ENCODE peak calls at places on chromosomes 2 and 18, in six cellular contexts. One of them, this sample, is unnamed.

GRCh38 chr2:200865736-200865995 is 1.2 kb upstream of the CLK1 start:
- DNase-seq in neural crest cell: no peak
- DNase-seq in GM23338: no peak
- DNase-seq in uterus: no peak
- DNase-seq in stomach: no peak
- DNase-seq in gastrocnemius medialis: no peak
- DNase-seq in this sample: no peak

GRCh38 chr18:55435592-55435991 is 152.4 kb downstream of the TCF4 start:
- DNase-seq in uterus: no peak
- DNase-seq in GM23338: no peak
- DNase-seq in stomach: no peak
- DNase-seq in neural crest cell: no peak
- DNase-seq in gastrocnemius medialis: no peak
- DNase-seq in this sample: no peak

GRCh38 chr2:213995400-213996105 is 415.3 kb upstream of the VWC2L start:
- DNase-seq in uterus: no peak
- DNase-seq in stomach: no peak
- DNase-seq in gastrocnemius medialis: no peak
- DNase-seq in GM23338: no peak
- DNase-seq in neural crest cell: no peak
- DNase-seq in this sample: peak

GRCh38 chr2:128554151-128554769 is 235.6 kb upstream of the HS6ST1 start:
- DNase-seq in gastrocnemius medialis: no peak
- DNase-seq in stomach: no peak
- DNase-seq in GM23338: no peak
- DNase-seq in uterus: no peak
- DNase-seq in neural crest cell: no peak
- DNase-seq in this sample: no peak

GRCh38 chr2:241577413-241578122 is 19.0 kb downstream of the BOK start:
- DNase-seq in neural crest cell: no peak
- DNase-seq in gastrocnemius medialis: no peak
- DNase-seq in stomach: no peak
- DNase-seq in GM23338: no peak
- DNase-seq in uterus: peak
- DNase-seq in this sample: no peak

GRCh38 chr18:23763343-23763742 is 74.1 kb downstream of the LAMA3 start:
- DNase-seq in neural crest cell: no peak
- DNase-seq in gastrocnemius medialis: no peak
- DNase-seq in stomach: no peak
- DNase-seq in GM23338: no peak
- DNase-seq in uterus: no peak
- DNase-seq in this sample: no peak

GRCh38 chr2:201070966-201071304 is 536 bp downstream of the HYCC2 start:
- DNase-seq in uterus: no peak
- DNase-seq in stomach: no peak
- DNase-seq in neural crest cell: no peak
- DNase-seq in GM23338: no peak
- DNase-seq in gastrocnemius medialis: no peak
- DNase-seq in this sample: no peak

GRCh38 chr2:161956751-161957150 is 117.3 kb downstream of the DPP4 start:
- DNase-seq in stomach: no peak
- DNase-seq in uterus: no peak
- DNase-seq in GM23338: no peak
- DNase-seq in neural crest cell: no peak
- DNase-seq in gastrocnemius medialis: no peak
- DNase-seq in this sample: no peak

GRCh38 chr2:205610437-205610836 is 71.9 kb upstream of the NRP2 start:
- DNase-seq in gastrocnemius medialis: no peak
- DNase-seq in GM23338: no peak
- DNase-seq in uterus: no peak
- DNase-seq in neural crest cell: no peak
- DNase-seq in stomach: no peak
- DNase-seq in this sample: peak

GRCh38 chr2:164920430-164920829 is 34.9 kb downstream of the SLC38A11 start:
- DNase-seq in gastrocnemius medialis: no peak
- DNase-seq in GM23338: no peak
- DNase-seq in stomach: no peak
- DNase-seq in neural crest cell: no peak
- DNase-seq in uterus: no peak
- DNase-seq in this sample: peak

GRCh38 chr2:241268716-241269445 is 46.6 kb downstream of the HDLBP start:
- DNase-seq in neural crest cell: no peak
- DNase-seq in uterus: no peak
- DNase-seq in gastrocnemius medialis: no peak
- DNase-seq in stomach: no peak
- DNase-seq in GM23338: no peak
- DNase-seq in this sample: peak

GRCh38 chr2:79832540-79833234 is 319.8 kb downstream of the CTNNA2 start:
- DNase-seq in GM23338: peak
- DNase-seq in gastrocnemius medialis: no peak
- DNase-seq in neural crest cell: no peak
- DNase-seq in uterus: no peak
- DNase-seq in stomach: no peak
- DNase-seq in this sample: no peak

GRCh38 chr2:232876978-232877441 is 6.9 kb downstream of the SNORC start:
- DNase-seq in GM23338: no peak
- DNase-seq in neural crest cell: no peak
- DNase-seq in gastrocnemius medialis: no peak
- DNase-seq in uterus: no peak
- DNase-seq in stomach: no peak
- DNase-seq in this sample: no peak

GRCh38 chr2:22883054-22883453 is 501.9 kb upstream of the KLHL29 start:
- DNase-seq in gastrocnemius medialis: no peak
- DNase-seq in GM23338: no peak
- DNase-seq in stomach: no peak
- DNase-seq in uterus: no peak
- DNase-seq in neural crest cell: no peak
- DNase-seq in this sample: no peak

GRCh38 chr2:72994991-72995380 is 76.5 kb downstream of the SFXN5 start:
- DNase-seq in gastrocnemius medialis: no peak
- DNase-seq in stomach: no peak
- DNase-seq in GM23338: no peak
- DNase-seq in uterus: no peak
- DNase-seq in neural crest cell: no peak
- DNase-seq in this sample: no peak

GRCh38 chr18:48806551-48807261 is 144.1 kb downstream of the SMAD7 start:
- DNase-seq in stomach: peak
- DNase-seq in GM23338: peak
- DNase-seq in neural crest cell: no peak
- DNase-seq in gastrocnemius medialis: no peak
- DNase-seq in uterus: peak
- DNase-seq in this sample: no peak

GRCh38 chr2:69509011-69509749 is 71.9 kb upstream of the NFU1 start:
- DNase-seq in neural crest cell: no peak
- DNase-seq in GM23338: no peak
- DNase-seq in uterus: no peak
- DNase-seq in gastrocnemius medialis: no peak
- DNase-seq in stomach: no peak
- DNase-seq in this sample: no peak

GRCh38 chr2:99424391-99424790 is 65.4 kb downstream of the REV1 start:
- DNase-seq in uterus: no peak
- DNase-seq in gastrocnemius medialis: no peak
- DNase-seq in GM23338: no peak
- DNase-seq in neural crest cell: no peak
- DNase-seq in stomach: no peak
- DNase-seq in this sample: no peak

GRCh38 chr2:120735750-120736170 is at the start of gene GLI2:
- DNase-seq in neural crest cell: peak
- DNase-seq in stomach: peak
- DNase-seq in gastrocnemius medialis: peak
- DNase-seq in GM23338: peak
- DNase-seq in uterus: peak
- DNase-seq in this sample: peak

GRCh38 chr2:212607080-212607479 is 68.5 kb upstream of the ERBB4 start:
- DNase-seq in uterus: no peak
- DNase-seq in neural crest cell: no peak
- DNase-seq in stomach: no peak
- DNase-seq in GM23338: no peak
- DNase-seq in gastrocnemius medialis: no peak
- DNase-seq in this sample: no peak

GRCh38 chr2:186653511-186653910 is 40.3 kb upstream of the FAM171B start:
- DNase-seq in gastrocnemius medialis: no peak
- DNase-seq in stomach: no peak
- DNase-seq in uterus: no peak
- DNase-seq in neural crest cell: no peak
- DNase-seq in GM23338: no peak
- DNase-seq in this sample: no peak

GRCh38 chr2:127563458-127564428 is 28.3 kb downstream of the MYO7B start:
- DNase-seq in stomach: no peak
- DNase-seq in gastrocnemius medialis: no peak
- DNase-seq in GM23338: no peak
- DNase-seq in neural crest cell: no peak
- DNase-seq in uterus: no peak
- DNase-seq in this sample: no peak

GRCh38 chr18:10936211-10937053 is 212.9 kb downstream of the PIEZO2 start:
- DNase-seq in stomach: no peak
- DNase-seq in uterus: no peak
- DNase-seq in gastrocnemius medialis: no peak
- DNase-seq in GM23338: no peak
- DNase-seq in neural crest cell: no peak
- DNase-seq in this sample: no peak

GRCh38 chr2:85930129-85931124 is 41.6 kb upstream of the ST3GAL5 start:
- DNase-seq in uterus: no peak
- DNase-seq in neural crest cell: no peak
- DNase-seq in GM23338: no peak
- DNase-seq in stomach: no peak
- DNase-seq in gastrocnemius medialis: no peak
- DNase-seq in this sample: no peak

GRCh38 chr2:43106767-43107527 is 119.5 kb downstream of the ZFP36L2 start:
- DNase-seq in stomach: no peak
- DNase-seq in GM23338: no peak
- DNase-seq in neural crest cell: peak
- DNase-seq in uterus: no peak
- DNase-seq in gastrocnemius medialis: no peak
- DNase-seq in this sample: no peak

GRCh38 chr2:168438553-168438952 is 17.5 kb upstream of the CERS6 start:
- DNase-seq in neural crest cell: no peak
- DNase-seq in stomach: no peak
- DNase-seq in gastrocnemius medialis: no peak
- DNase-seq in GM23338: no peak
- DNase-seq in uterus: no peak
- DNase-seq in this sample: no peak

GRCh38 chr2:186841940-186842339 is 7.0 kb downstream of the ZSWIM2 start:
- DNase-seq in uterus: no peak
- DNase-seq in neural crest cell: no peak
- DNase-seq in gastrocnemius medialis: no peak
- DNase-seq in stomach: no peak
- DNase-seq in GM23338: no peak
- DNase-seq in this sample: peak

GRCh38 chr2:86234573-86235131 is 35.4 kb downstream of the MRPL35 start:
- DNase-seq in gastrocnemius medialis: no peak
- DNase-seq in stomach: no peak
- DNase-seq in neural crest cell: no peak
- DNase-seq in uterus: no peak
- DNase-seq in GM23338: no peak
- DNase-seq in this sample: no peak

GRCh38 chr2:11248-11941 is 34.9 kb downstream of the FAM110C start:
- DNase-seq in GM23338: peak
- DNase-seq in uterus: peak
- DNase-seq in gastrocnemius medialis: no peak
- DNase-seq in neural crest cell: peak
- DNase-seq in stomach: peak
- DNase-seq in this sample: peak

GRCh38 chr2:37198681-37199065 is 2.4 kb downstream of the CEBPZOS start:
- DNase-seq in GM23338: no peak
- DNase-seq in neural crest cell: no peak
- DNase-seq in gastrocnemius medialis: no peak
- DNase-seq in stomach: no peak
- DNase-seq in uterus: no peak
- DNase-seq in this sample: no peak
- TF ChIP-seq CTCF in GM23338: no peak
- TF ChIP-seq CTCF in neural crest cell: no peak
- TF ChIP-seq CTCF in gastrocnemius medialis: no peak
- TF ChIP-seq CTCF in stomach: no peak
- TF ChIP-seq CTCF in uterus: no peak
- TF ChIP-seq CTCF in this sample: no peak

GRCh38 chr2:199471443-199472057 is 13.8 kb upstream of the SATB2 start:
- DNase-seq in neural crest cell: peak
- DNase-seq in GM23338: peak
- DNase-seq in stomach: peak
- DNase-seq in gastrocnemius medialis: no peak
- DNase-seq in uterus: no peak
- DNase-seq in this sample: peak
- TF ChIP-seq CTCF in neural crest cell: peak
- TF ChIP-seq CTCF in GM23338: peak
- TF ChIP-seq CTCF in stomach: peak
- TF ChIP-seq CTCF in gastrocnemius medialis: peak
- TF ChIP-seq CTCF in uterus: peak
- TF ChIP-seq CTCF in this sample: peak

DNA sequence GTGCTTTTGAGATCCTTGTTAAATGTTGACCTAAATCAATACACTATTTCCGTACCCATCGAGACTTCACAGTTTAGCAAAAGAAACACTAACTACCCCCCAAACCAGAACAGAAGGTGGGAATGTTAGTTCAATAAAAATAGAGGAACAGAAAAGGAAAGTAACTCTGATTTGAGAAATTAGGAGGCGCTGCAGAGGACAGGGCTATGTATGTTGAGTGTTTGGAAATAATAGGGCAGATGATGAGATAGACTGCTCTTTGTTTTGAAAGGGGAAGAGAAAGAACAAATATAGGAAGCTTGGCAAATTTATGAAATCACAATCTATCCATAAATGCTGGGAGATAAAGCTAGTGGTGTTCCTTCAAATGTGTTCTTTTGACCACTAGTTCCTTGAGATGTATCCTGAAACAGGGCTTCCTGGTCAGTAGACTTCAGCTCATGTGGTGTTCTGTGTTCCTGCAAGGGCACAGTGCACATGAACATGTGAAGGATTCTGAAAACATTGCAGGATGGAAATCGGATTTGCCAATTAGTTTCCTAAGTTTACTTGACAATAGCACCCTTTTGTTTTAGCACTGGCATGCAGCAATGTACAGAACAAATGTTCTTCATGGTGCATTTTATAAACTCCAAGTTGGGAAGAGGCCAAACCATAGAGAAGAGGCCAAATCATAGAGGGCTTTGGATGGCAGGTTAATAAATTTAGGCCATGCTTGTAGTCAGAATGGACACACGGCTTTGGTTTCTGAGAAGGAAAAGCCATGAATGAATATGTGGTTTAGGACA is 39.8 kb downstream of the RHBDD1 start:
- DNase-seq in neural crest cell: no peak
- DNase-seq in stomach: no peak
- DNase-seq in gastrocnemius medialis: no peak
- DNase-seq in uterus: no peak
- DNase-seq in GM23338: no peak
- DNase-seq in this sample: no peak
- TF ChIP-seq CTCF in neural crest cell: no peak
- TF ChIP-seq CTCF in stomach: no peak
- TF ChIP-seq CTCF in gastrocnemius medialis: no peak
- TF ChIP-seq CTCF in uterus: no peak
- TF ChIP-seq CTCF in GM23338: no peak
- TF ChIP-seq CTCF in this sample: no peak

DNA sequence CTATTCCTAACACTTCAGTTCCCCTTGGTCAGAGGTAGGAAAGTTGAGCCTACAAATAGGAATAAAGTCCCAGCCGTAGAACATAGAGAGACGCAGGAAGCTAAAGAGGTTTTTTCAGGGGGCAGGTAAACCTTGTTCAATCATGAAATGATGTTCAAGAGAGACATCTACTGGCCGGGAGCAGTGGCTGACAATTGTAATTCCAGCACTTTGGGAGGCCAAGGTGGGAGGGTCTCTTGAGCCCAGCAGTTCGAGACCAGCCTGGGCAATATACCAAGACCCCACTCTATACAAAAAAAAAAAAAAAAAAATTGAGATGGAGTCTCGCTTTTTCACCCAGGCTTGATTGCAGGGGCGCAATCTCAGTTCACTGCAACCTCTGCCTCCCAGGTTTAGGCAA is 66.7 kb upstream of the DNAJC10 start:
- DNase-seq in GM23338: peak
- DNase-seq in neural crest cell: no peak
- DNase-seq in gastrocnemius medialis: no peak
- DNase-seq in uterus: no peak
- DNase-seq in stomach: no peak
- DNase-seq in this sample: peak
- TF ChIP-seq CTCF in GM23338: peak
- TF ChIP-seq CTCF in neural crest cell: peak
- TF ChIP-seq CTCF in gastrocnemius medialis: no peak
- TF ChIP-seq CTCF in uterus: no peak
- TF ChIP-seq CTCF in stomach: no peak
- TF ChIP-seq CTCF in this sample: peak